ENCODE peak calls at places on chromosomes 3 and 15, in ten cellular contexts. U is breast epithelium, T is upper lobe of right lung, F is sigmoid colon, M is endothelial cell of umbilical vein, V is lower lobe of right lung, L is HepG2, R is tibial nerve, W is thoracic aorta, Q is neural progenitor cell. K is an unnamed sample. For H3K4me1, the result is how much of the 10 kb centered on the place peaks cover.

GRCh38 chr3:56980798-56981390 is 79.6 kb upstream of the SPATA12 start:
- DNase-seq in F (no peak), T (no peak), W (peak), M (peak), V (no peak), U (no peak), Q (no peak), L (no peak), R (no peak), K (no peak)

GRCh38 chr3:101938262-101938847 is 89.0 kb downstream of the NFKBIZ start:
- DNase-seq in Q (no peak), W (no peak), L (no peak), T (no peak), U (no peak), V (no peak), M (peak), R (no peak), F (no peak), K (no peak)

GRCh38 chr3:17442332-17443049 is 299.9 kb downstream of the TBC1D5 start:
- DNase-seq in U (no peak), Q (no peak), T (no peak), R (no peak), W (no peak), F (no peak), M (no peak), V (no peak), L (no peak), K (no peak)

GRCh38 chr3:68973635-68974034 is 39.8 kb downstream of the EOGT start:
- DNase-seq in F (no peak), M (no peak), V (no peak), Q (no peak), R (no peak), T (no peak), W (no peak), U (no peak), L (no peak), K (no peak)

GRCh38 chr3:99256788-99257187 is 355.3 kb upstream of the DCBLD2 start:
- DNase-seq in Q (no peak), T (no peak), W (no peak), F (no peak), U (no peak), M (no peak), V (no peak), R (no peak), L (no peak), K (no peak)

GRCh38 chr15:59436774-59437472 is 1.1 kb upstream of the FAM81A start:
- DNase-seq in Q (peak), W (no peak), T (no peak), U (no peak), V (no peak), F (peak), M (peak), R (no peak), L (no peak), K (no peak)

GRCh38 chr3:150323770-150324169 is 84.3 kb upstream of the TSC22D2 start:
- DNase-seq in F (no peak), L (no peak), Q (no peak), V (no peak), M (no peak), W (no peak), T (no peak), U (no peak), R (no peak), K (no peak)

GRCh38 chr3:175956964-175957363 is 1097.8 kb downstream of the NAALADL2 start:
- DNase-seq in R (no peak), T (no peak), V (no peak), Q (peak), F (no peak), L (no peak), M (no peak), W (no peak), U (no peak), K (no peak)

GRCh38 chr3:119181765-119182164 is 8.4 kb downstream of the UPK1B start:
- DNase-seq in R (no peak), L (no peak), F (no peak), Q (no peak), M (no peak), T (no peak), U (no peak), V (no peak), W (no peak), K (no peak)

GRCh38 chr15:91789136-91789535 is 64.4 kb upstream of the SLCO3A1 start:
- DNase-seq in R (no peak), V (no peak), W (no peak), Q (no peak), M (no peak), T (no peak), U (no peak), L (no peak), F (no peak), K (no peak)

GRCh38 chr3:173685471-173685870 is 287.9 kb downstream of the NLGN1 start:
- DNase-seq in U (no peak), V (no peak), T (no peak), F (no peak), R (no peak), W (no peak), L (no peak), Q (no peak), M (no peak), K (no peak)

GRCh38 chr3:146152841-146153240 is 8.1 kb downstream of the PLOD2 start:
- DNase-seq in L (peak), Q (peak), F (no peak), T (no peak), V (no peak), R (no peak), W (no peak), M (no peak), U (peak), K (no peak)

GRCh38 chr3:139122612-139123011 is 77.9 kb upstream of the PRR23C start:
- DNase-seq in R (peak), V (no peak), Q (no peak), F (no peak), L (no peak), U (no peak), M (no peak), T (no peak), W (no peak), K (no peak)

GRCh38 chr3:55897573-55898224 is 410.6 kb upstream of the WNT5A start:
- DNase-seq in F (no peak), Q (peak), W (no peak), T (no peak), R (no peak), U (no peak), V (no peak), L (no peak), M (peak), K (no peak)

GRCh38 chr3:158802399-158803023 is 657 bp downstream of the MFSD1 start:
- DNase-seq in F (no peak), M (no peak), R (no peak), L (no peak), Q (no peak), W (no peak), V (peak), U (no peak), T (no peak), K (no peak)

GRCh38 chr15:89413877-89414276 is 79.3 kb upstream of the POLG start:
- DNase-seq in U (no peak), V (no peak), F (no peak), W (no peak), T (no peak), R (no peak), M (no peak), L (no peak), Q (no peak), K (no peak)

GRCh38 chr3:25897019-25897418 is 107.1 kb downstream of the OXSM start:
- DNase-seq in R (no peak), F (no peak), T (no peak), Q (peak), M (peak), U (no peak), W (no peak), L (peak), V (no peak), K (no peak)

GRCh38 chr3:192494176-192494575 is 233.2 kb downstream of the FGF12 start:
- DNase-seq in T (no peak), R (no peak), L (no peak), M (peak), V (no peak), W (no peak), Q (no peak), F (no peak), U (no peak), K (no peak)

GRCh38 chr15:88202231-88202630 is 54.3 kb downstream of the NTRK3 start:
- DNase-seq in R (no peak), F (no peak), M (no peak), L (no peak), Q (no peak), T (no peak), V (no peak), U (no peak), W (no peak), K (no peak)

GRCh38 chr3:56303508-56303907 is 164.8 kb downstream of the ERC2 start:
- DNase-seq in V (no peak), Q (peak), F (no peak), T (no peak), R (no peak), W (no peak), U (no peak), L (peak), M (peak), K (no peak)

GRCh38 chr15:90903733-90904536 is 833 bp downstream of the MAN2A2 start:
- DNase-seq in T (no peak), M (no peak), U (no peak), V (peak), F (no peak), L (peak), W (no peak), R (no peak), Q (peak), K (no peak)

GRCh38 chr3:141853146-141853690 is 23.2 kb upstream of the ATP1B3 start:
- DNase-seq in F (no peak), Q (no peak), U (no peak), V (no peak), W (no peak), R (peak), M (peak), L (no peak), T (no peak), K (no peak)

GRCh38 chr3:192887047-192887446 is 30.6 kb downstream of the MB21D2 start:
- DNase-seq in R (no peak), F (no peak), T (no peak), W (no peak), L (peak), V (no peak), M (peak), Q (no peak), U (no peak), K (no peak)

GRCh38 chr15:40097968-40098476 is 10.7 kb downstream of the BMF start:
- DNase-seq in Q (no peak), M (peak), T (peak), L (no peak), W (no peak), F (peak), R (peak), V (peak), U (no peak), K (no peak)

GRCh38 chr3:27176256-27176655 is 192.9 kb downstream of the NEK10 start:
- DNase-seq in L (no peak), W (no peak), R (no peak), T (no peak), F (no peak), V (no peak), U (no peak), M (no peak), Q (no peak), K (no peak)

GRCh38 chr15:82750831-82751181 is 41.1 kb upstream of the AP3B2 start:
- DNase-seq in T (no peak), R (no peak), Q (no peak), M (no peak), V (no peak), L (no peak), U (no peak), F (no peak), W (no peak), K (no peak)

GRCh38 chr3:152719264-152719663 is 115.7 kb upstream of the P2RY1 start:
- DNase-seq in Q (no peak), W (no peak), F (no peak), T (no peak), U (no peak), V (no peak), L (no peak), M (peak), R (no peak), K (no peak)

GRCh38 chr3:179929091-179929529 is 107.6 kb downstream of the PEX5L start:
- DNase-seq in T (no peak), V (no peak), L (peak), W (no peak), U (no peak), M (peak), Q (peak), F (no peak), R (peak), K (no peak)

GRCh38 chr3:96631050-96631449 is 183.3 kb upstream of the EPHA6 start:
- DNase-seq in R (no peak), V (no peak), F (no peak), W (no peak), U (no peak), L (no peak), M (no peak), T (no peak), Q (no peak), K (no peak)

GRCh38 chr3:32283304-32283703 is 44.8 kb downstream of the CMTM8 start:
- DNase-seq in L (no peak), U (no peak), Q (no peak), V (no peak), R (no peak), F (no peak), W (no peak), T (no peak), M (no peak), K (no peak)

GRCh38 chr15:66802087-66803001 is 100.3 kb downstream of the SMAD6 start:
- DNase-seq in M (peak), R (no peak), W (no peak), F (no peak), L (no peak), Q (no peak), T (no peak), U (peak), V (no peak), K (no peak)

GRCh38 chr3:188900421-188900941 is 271.3 kb upstream of the TPRG1 start:
- DNase-seq in F (no peak), U (peak), V (no peak), Q (no peak), L (no peak), W (no peak), T (no peak), M (peak), R (no peak), K (no peak)

GRCh38 chr3:121488628-121489027 is 57.2 kb downstream of the POLQ start:
- DNase-seq in V (no peak), Q (peak), U (no peak), L (no peak), R (no peak), W (no peak), F (no peak), M (no peak), T (no peak), K (no peak)

DNA sequence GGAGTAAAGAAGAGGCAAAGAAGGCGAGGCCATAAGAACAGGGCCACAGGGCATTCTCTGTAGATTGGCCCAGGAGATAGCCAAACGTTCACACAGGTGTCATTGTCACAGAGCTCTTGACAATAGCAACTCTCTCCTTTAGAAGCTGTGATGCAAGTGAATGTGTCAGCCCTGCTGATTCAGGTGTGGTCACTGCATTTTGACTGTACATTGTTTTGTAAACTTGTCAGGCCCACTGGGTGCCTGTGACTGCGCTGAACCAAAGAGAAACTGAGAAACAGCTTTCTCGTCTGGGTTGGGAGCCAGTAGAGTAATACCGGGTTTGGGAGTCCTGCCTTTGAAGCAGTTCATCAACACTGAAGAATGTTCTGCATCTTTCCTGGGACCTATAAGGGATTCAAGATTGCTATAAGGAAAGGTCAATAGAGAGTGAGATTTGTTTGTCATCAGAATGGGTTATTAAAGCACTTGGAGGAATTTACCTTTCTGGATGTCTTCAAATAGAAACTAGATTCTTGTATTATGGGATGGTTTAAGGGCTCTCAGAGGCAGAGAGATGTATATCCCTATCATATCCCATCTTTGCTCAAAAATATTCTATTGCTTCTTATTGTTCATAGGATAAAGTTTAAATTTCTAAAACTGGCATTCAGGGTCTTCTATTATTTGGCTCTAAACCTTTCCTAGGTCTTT is 45.4 kb downstream of the TMEM45A start:
- DNase-seq in M (no peak), F (no peak), V (no peak), W (no peak), U (peak), L (no peak), Q (no peak), R (no peak), T (no peak), K (no peak)
- H3K4me3 ChIP-seq in M (no peak), F (no peak), V (no peak), W (no peak), U (no peak), L (no peak), Q (no peak), R (no peak), T (no peak), K (no peak)

DNA sequence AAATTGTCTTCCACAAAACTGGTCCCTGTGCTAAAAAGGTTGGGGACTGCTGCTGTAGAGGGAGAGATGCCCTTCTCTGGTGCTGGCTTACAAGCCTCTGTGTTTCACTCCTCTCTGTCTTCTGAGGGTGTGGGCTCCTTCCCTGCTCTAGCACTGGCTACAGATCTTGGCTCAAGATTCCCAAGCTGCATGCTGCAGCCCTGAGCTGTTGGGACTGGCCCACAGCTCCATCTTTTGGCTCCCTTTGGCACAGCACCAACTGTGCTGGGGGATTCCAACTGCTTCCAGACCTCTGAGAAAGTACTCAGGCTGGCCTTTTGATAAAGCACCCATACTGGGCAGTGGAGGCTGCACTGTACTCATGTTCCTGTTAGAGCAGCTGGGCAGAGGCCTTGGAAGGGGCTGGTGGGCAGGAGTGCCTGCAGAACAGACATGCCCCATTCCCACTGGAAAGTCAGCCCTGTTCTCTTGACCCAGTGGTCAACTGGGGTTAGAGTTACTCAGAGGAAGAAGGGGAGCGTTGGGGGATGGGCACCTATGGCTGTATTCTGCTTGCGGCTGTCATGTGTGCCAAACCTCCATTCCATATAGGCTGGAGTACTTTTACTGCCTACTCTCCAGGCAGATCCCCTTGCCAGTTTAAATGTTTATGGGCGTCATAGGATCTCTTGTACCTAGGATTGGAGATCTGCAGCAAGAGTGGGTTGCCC is 55.7 kb downstream of the GALK2 start:
- DNase-seq in R (no peak), F (no peak), M (peak), W (no peak), L (no peak), Q (peak), V (no peak), U (no peak), T (no peak), K (no peak)
- TF ChIP-seq CTCF in R (no peak), F (no peak), M (peak), W (no peak), L (peak), Q (peak), V (no peak), U (no peak), T (no peak), K (no peak)

DNA sequence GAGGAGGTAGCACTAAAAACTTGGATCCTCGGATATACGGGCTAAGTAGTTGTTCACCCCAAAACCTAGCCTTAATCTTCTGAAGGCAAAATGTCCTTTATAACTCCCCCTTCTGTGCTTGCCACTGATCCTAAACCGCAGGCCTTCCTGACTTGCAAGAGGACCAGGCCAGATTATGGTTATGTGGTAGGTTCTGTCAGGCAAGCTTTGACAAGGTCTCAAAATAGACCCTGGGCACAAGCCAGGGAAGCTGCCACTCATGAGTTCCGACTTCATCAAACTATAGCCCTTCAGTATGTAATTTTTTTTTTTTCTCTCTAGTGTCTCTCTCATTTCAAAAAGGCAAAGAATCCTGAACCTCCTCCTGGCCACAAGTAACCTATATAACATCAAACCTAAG is 3.2 kb downstream of the LRRFIP2 start:
- DNase-seq in T (no peak), Q (no peak), R (no peak), F (no peak), V (no peak), U (no peak), L (no peak), W (no peak), M (no peak), K (no peak)
- H3K4me1 ChIP-seq in T (under half), Q (under half), R (under half), F (half or more), V (under half), U (under half), L (under half), W (half or more), M (under half), K (under half)

GRCh38 chr15:78950906-78951840 is 6.3 kb upstream of the CTSH start:
- DNase-seq in L (peak), Q (no peak), F (no peak), T (no peak), R (no peak), W (no peak), V (no peak), U (no peak), M (no peak), K (no peak)
- H3K4me3 ChIP-seq in L (no peak), Q (no peak), F (no peak), T (no peak), R (no peak), W (no peak), V (peak), U (no peak), M (no peak), K (no peak)

GRCh38 chr3:67940200-67940952 is 286.0 kb upstream of the SUCLG2 start:
- DNase-seq in R (peak), W (no peak), L (no peak), V (no peak), U (no peak), F (no peak), Q (no peak), M (no peak), T (no peak), K (no peak)
- TF ChIP-seq CTCF in R (no peak), W (peak), L (no peak), V (no peak), U (no peak), F (no peak), Q (peak), M (no peak), T (peak), K (no peak)

DNA sequence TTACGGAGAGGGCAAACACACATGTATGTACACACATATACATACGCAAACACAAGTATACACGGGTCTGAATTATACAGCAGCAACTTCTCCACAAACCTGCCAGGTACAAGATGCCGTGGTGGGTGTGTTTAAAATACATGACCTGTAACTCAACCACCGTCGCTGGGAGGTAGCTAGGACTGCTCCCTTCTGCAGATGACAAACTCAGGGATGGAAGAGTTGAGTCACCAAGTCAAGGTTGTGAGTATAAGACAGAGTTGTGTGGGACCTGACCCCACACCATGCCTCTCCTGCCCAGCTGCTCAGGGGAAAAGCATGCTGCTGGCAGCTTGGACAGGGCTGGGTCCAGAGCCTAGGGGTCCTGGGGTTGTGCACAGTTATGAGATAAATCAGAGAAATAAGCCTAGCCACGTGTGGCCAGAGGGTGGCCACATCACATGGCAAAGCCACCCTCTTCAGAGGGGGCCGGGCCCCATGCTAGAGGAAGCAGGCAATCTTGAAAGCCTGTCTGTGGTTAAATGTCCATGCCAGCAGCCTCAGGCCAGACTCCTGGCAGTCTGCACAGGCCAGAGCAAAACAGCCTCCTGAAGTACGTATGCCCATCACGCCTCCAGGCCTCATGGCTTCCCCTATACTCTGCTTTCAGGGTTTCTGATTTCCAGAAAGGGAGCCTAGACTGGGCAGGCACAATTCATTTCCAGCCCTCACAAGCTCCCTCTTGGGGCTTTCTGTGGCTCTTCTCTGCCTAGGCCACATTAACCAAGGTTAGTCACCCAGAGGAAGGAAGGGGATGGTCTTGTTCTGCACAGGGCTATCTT is 107.7 kb upstream of the RPL32 start:
- DNase-seq in T (peak), U (no peak), V (peak), W (no peak), M (peak), F (no peak), L (no peak), R (no peak), Q (no peak), K (no peak)
- H3K4me1 ChIP-seq in T (under half), U (under half), V (under half), W (half or more), M (under half), F (half or more), L (under half), R (half or more), Q (under half), K (under half)